ENCODE peak calls at places on chromosomes 13 and 19, in four cellular contexts. Z is Calu3, Q is glutamatergic neuron, D is AG10803. E is an unnamed sample.

GRCh38 chr19:49427855-49428546 is 2.8 kb downstream of the GFY start:
- DNase-seq in Q (peak), D (no peak), Z (peak), E (no peak)

GRCh38 chr13:50323440-50324070 is 308.3 kb downstream of the KCNRG start:
- DNase-seq in Z (no peak), Q (no peak), D (peak), E (peak)

GRCh38 chr19:35545001-35545854 is at the start of gene TMEM147:
- DNase-seq in Z (peak), Q (peak), D (peak), E (peak)

GRCh38 chr13:92197669-92198068 is 799.2 kb downstream of the GPC5 start:
- DNase-seq in D (no peak), Z (no peak), Q (no peak), E (no peak)

GRCh38 chr13:24159921-24160324 is 597 bp upstream of the SPATA13 start:
- DNase-seq in Q (no peak), Z (peak), D (no peak), E (no peak)

GRCh38 chr13:19910336-19911072 is 47.1 kb upstream of the ZMYM5 start:
- DNase-seq in Z (peak), Q (no peak), D (peak), E (no peak)

GRCh38 chr13:105346141-105346766 is 1189.2 kb downstream of the EFNB2 start:
- DNase-seq in Q (no peak), Z (no peak), D (peak), E (peak)

GRCh38 chr19:13151605-13152355 is 1.6 kb downstream of the IER2 start:
- DNase-seq in D (peak), Z (peak), Q (peak), E (peak)

GRCh38 chr13:112603641-112604220 is 15.8 kb upstream of the TUBGCP3 start:
- DNase-seq in Q (no peak), D (no peak), Z (no peak), E (no peak)

GRCh38 chr13:66313408-66313807 is 916.7 kb downstream of the PCDH9 start:
- DNase-seq in Q (no peak), Z (no peak), D (no peak), E (peak)

GRCh38 chr19:49851456-49852259 is 699 bp downstream of the PTOV1 start:
- DNase-seq in Q (peak), D (no peak), Z (peak), E (no peak)

GRCh38 chr19:10691883-10692282 is 9.4 kb upstream of the QTRT1 start:
- DNase-seq in Q (no peak), D (no peak), Z (no peak), E (no peak)

GRCh38 chr13:25943081-25943480 is 108.7 kb downstream of the SHISA2 start:
- DNase-seq in Q (peak), Z (no peak), D (no peak), E (no peak)

E was measured in fibroblast of gingiva.